ENCODE peak calls at places on chromosomes 13 and 19, in four cellular contexts. One of them, this sample, is unnamed.

GRCh38 chr13:99982021-99982740 is 597 bp downstream of the ZIC2 start:
- DNase-seq in stimulated activated naive B cell treated with anti-CD40 and anti-IgM and Interleukin-4, amounts not matched to agents 10 μg/mL and 1 μg/mL and 100 μg/mL, for 72 hours: no peak
- DNase-seq in adrenal gland: no peak
- DNase-seq in epithelial cell of esophagus: peak; percentile 42
- DNase-seq in this sample: no peak

GRCh38 chr19:17240062-17240854 is 5.5 kb downstream of the NR2F6 start:
- DNase-seq in adrenal gland: no peak
- DNase-seq in stimulated activated naive B cell treated with anti-CD40 and anti-IgM and Interleukin-4, amounts not matched to agents 10 μg/mL and 1 μg/mL and 100 μg/mL, for 72 hours: no peak
- DNase-seq in epithelial cell of esophagus: no peak
- DNase-seq in this sample: no peak

GRCh38 chr19:18850560-18851375 is 19.0 kb downstream of the UPF1 start:
- DNase-seq in stimulated activated naive B cell treated with anti-CD40 and anti-IgM and Interleukin-4, amounts not matched to agents 10 μg/mL and 1 μg/mL and 100 μg/mL, for 72 hours: no peak
- DNase-seq in epithelial cell of esophagus: peak; percentile 66
- DNase-seq in adrenal gland: peak; percentile 84
- DNase-seq in this sample: no peak

GRCh38 chr13:98368019-98368418 is 190.9 kb upstream of the RNF113B start:
- DNase-seq in stimulated activated naive B cell treated with anti-CD40 and anti-IgM and Interleukin-4, amounts not matched to agents 10 μg/mL and 1 μg/mL and 100 μg/mL, for 72 hours: no peak
- DNase-seq in adrenal gland: no peak
- DNase-seq in epithelial cell of esophagus: no peak
- DNase-seq in this sample: no peak

GRCh38 chr13:59746291-59746962 is 417.3 kb downstream of the DIAPH3 start:
- DNase-seq in adrenal gland: no peak
- DNase-seq in stimulated activated naive B cell treated with anti-CD40 and anti-IgM and Interleukin-4, amounts not matched to agents 10 μg/mL and 1 μg/mL and 100 μg/mL, for 72 hours: no peak
- DNase-seq in epithelial cell of esophagus: peak; percentile 49
- DNase-seq in this sample: no peak

GRCh38 chr19:31389874-31390273 is 40.6 kb upstream of the TSHZ3 start:
- DNase-seq in epithelial cell of esophagus: no peak
- DNase-seq in stimulated activated naive B cell treated with anti-CD40 and anti-IgM and Interleukin-4, amounts not matched to agents 10 μg/mL and 1 μg/mL and 100 μg/mL, for 72 hours: no peak
- DNase-seq in adrenal gland: no peak
- DNase-seq in this sample: no peak

GRCh38 chr19:46002678-46003275 is 7.5 kb downstream of the CCDC61 start:
- DNase-seq in epithelial cell of esophagus: no peak
- DNase-seq in adrenal gland: no peak
- DNase-seq in stimulated activated naive B cell treated with anti-CD40 and anti-IgM and Interleukin-4, amounts not matched to agents 10 μg/mL and 1 μg/mL and 100 μg/mL, for 72 hours: no peak
- DNase-seq in this sample: no peak

GRCh38 chr13:50810998-50811397 is 32.5 kb downstream of the DLEU7 start:
- DNase-seq in epithelial cell of esophagus: no peak
- DNase-seq in adrenal gland: no peak
- DNase-seq in stimulated activated naive B cell treated with anti-CD40 and anti-IgM and Interleukin-4, amounts not matched to agents 10 μg/mL and 1 μg/mL and 100 μg/mL, for 72 hours: peak; percentile 42
- DNase-seq in this sample: no peak